ENCODE peak calls at places on chromosomes 16 and 17, in four cellular contexts. One of them, this sample, is unnamed.

GRCh38 chr16:12096162-12096781 is 119.7 kb downstream of the SNX29 start:
- DNase-seq in CD4-positive, CD25-positive, alpha-beta regulatory T cell: no peak
- DNase-seq in naive thymus-derived CD4-positive, alpha-beta T cell: no peak
- DNase-seq in ovary: no peak
- DNase-seq in this sample: no peak

GRCh38 chr16:54174750-54175149 is 111.8 kb downstream of the IRX3 start:
- DNase-seq in naive thymus-derived CD4-positive, alpha-beta T cell: no peak
- DNase-seq in ovary: no peak
- DNase-seq in CD4-positive, CD25-positive, alpha-beta regulatory T cell: no peak
- DNase-seq in this sample: no peak

GRCh38 chr17:14826361-14826760 is 438.8 kb downstream of the PMP22 start:
- DNase-seq in ovary: no peak
- DNase-seq in CD4-positive, CD25-positive, alpha-beta regulatory T cell: no peak
- DNase-seq in naive thymus-derived CD4-positive, alpha-beta T cell: no peak
- DNase-seq in this sample: no peak

GRCh38 chr17:33260638-33261037 is 32.5 kb downstream of the ASIC2 start:
- DNase-seq in ovary: no peak
- DNase-seq in naive thymus-derived CD4-positive, alpha-beta T cell: no peak
- DNase-seq in CD4-positive, CD25-positive, alpha-beta regulatory T cell: no peak
- DNase-seq in this sample: no peak

GRCh38 chr17:8068736-8069586 is 18.6 kb downstream of the ALOX12B start:
- DNase-seq in CD4-positive, CD25-positive, alpha-beta regulatory T cell: no peak
- DNase-seq in naive thymus-derived CD4-positive, alpha-beta T cell: no peak
- DNase-seq in ovary: no peak
- DNase-seq in this sample: peak

GRCh38 chr16:64990101-64990500 is 131.8 kb downstream of the CDH11 start:
- DNase-seq in ovary: no peak
- DNase-seq in CD4-positive, CD25-positive, alpha-beta regulatory T cell: no peak
- DNase-seq in naive thymus-derived CD4-positive, alpha-beta T cell: no peak
- DNase-seq in this sample: no peak

GRCh38 chr16:49350265-49351103 is 23.1 kb upstream of the C16orf78 start:
- DNase-seq in naive thymus-derived CD4-positive, alpha-beta T cell: no peak
- DNase-seq in ovary: peak
- DNase-seq in CD4-positive, CD25-positive, alpha-beta regulatory T cell: no peak
- DNase-seq in this sample: peak

GRCh38 chr16:87344165-87344930 is 27.2 kb upstream of the C16orf95 start:
- DNase-seq in CD4-positive, CD25-positive, alpha-beta regulatory T cell: no peak
- DNase-seq in naive thymus-derived CD4-positive, alpha-beta T cell: no peak
- DNase-seq in ovary: no peak
- DNase-seq in this sample: no peak

GRCh38 chr17:10729334-10730193 is at the start of gene TMEM220:
- DNase-seq in CD4-positive, CD25-positive, alpha-beta regulatory T cell: peak
- DNase-seq in naive thymus-derived CD4-positive, alpha-beta T cell: peak
- DNase-seq in ovary: peak
- DNase-seq in this sample: peak

GRCh38 chr17:55570360-55570759 is 59.1 kb upstream of the SMIM36 start:
- DNase-seq in naive thymus-derived CD4-positive, alpha-beta T cell: no peak
- DNase-seq in CD4-positive, CD25-positive, alpha-beta regulatory T cell: no peak
- DNase-seq in ovary: no peak
- DNase-seq in this sample: no peak

GRCh38 chr16:23155445-23156049 is 6.3 kb upstream of the USP31 start:
- DNase-seq in ovary: no peak
- DNase-seq in naive thymus-derived CD4-positive, alpha-beta T cell: no peak
- DNase-seq in CD4-positive, CD25-positive, alpha-beta regulatory T cell: no peak
- DNase-seq in this sample: no peak

GRCh38 chr16:74724820-74725549 is 24.3 kb upstream of the MLKL start:
- DNase-seq in ovary: no peak
- DNase-seq in naive thymus-derived CD4-positive, alpha-beta T cell: no peak
- DNase-seq in CD4-positive, CD25-positive, alpha-beta regulatory T cell: no peak
- DNase-seq in this sample: no peak